ENCODE peak calls at places on chromosomes 4 and X, in five cellular contexts. O is NAMALWA; I is CD8-positive, alpha-beta T cell; X is occipital lobe; S is GM03348. M is an unnamed sample.

GRCh38 chr4:40264995-40265909 is 68.4 kb downstream of the RHOH start:
- DNase-seq in X (no peak), O (peak), I (peak), S (no peak), M (no peak)

GRCh38 chrX:17703201-17703600 is 34.1 kb upstream of the SCML1 start:
- DNase-seq in X (no peak), S (no peak), O (no peak), I (no peak), M (no peak)

GRCh38 chr4:83334425-83335241 is at the start of gene HPSE:
- DNase-seq in S (peak), X (peak), O (peak), I (peak), M (no peak)

GRCh38 chr4:56128231-56128630 is 179.5 kb downstream of the CEP135 start:
- DNase-seq in I (no peak), O (no peak), X (no peak), S (no peak), M (no peak)

GRCh38 chr4:31107362-31107761 is 387.2 kb downstream of the PCDH7 start:
- DNase-seq in S (peak), O (no peak), X (no peak), I (no peak), M (no peak)

GRCh38 chrX:150364347-150365050 is 1.4 kb downstream of the MAMLD1 start:
- DNase-seq in O (peak), I (peak), S (peak), X (peak), M (no peak)

GRCh38 chr4:62640296-62640695 is 1440.2 kb downstream of the ADGRL3 start:
- DNase-seq in X (no peak), I (no peak), O (no peak), S (no peak), M (no peak)

GRCh38 chrX:1167918-1168481 is 44.4 kb downstream of the CRLF2 start:
- DNase-seq in I (no peak), X (no peak), O (no peak), S (no peak), M (no peak)

GRCh38 chr4:186204103-186204559 is 12.8 kb downstream of the CYP4V2 start:
- DNase-seq in O (no peak), I (peak), X (no peak), S (no peak), M (no peak)

GRCh38 chrX:134371133-134371532 is 88.8 kb upstream of the HPRT1 start:
- DNase-seq in X (no peak), I (no peak), O (no peak), S (no peak), M (no peak)

GRCh38 chrX:103503163-103503852 is 16.0 kb downstream of the RAB40A start:
- DNase-seq in O (no peak), I (no peak), X (no peak), S (peak), M (no peak)

GRCh38 chrX:102604327-102604726 is 5.0 kb downstream of the ARMCX5 start:
- DNase-seq in I (no peak), X (no peak), S (no peak), O (no peak), M (no peak)

GRCh38 chr4:7041851-7042696 is 1.1 kb upstream of the TADA2B start:
- DNase-seq in X (peak), O (no peak), I (peak), S (peak), M (no peak)

M was measured in GM04503.